ENCODE peak calls at places on chromosome 11, in five cellular contexts. One of them, this sample, is unnamed.
A peak's percentile ranks its signal among the peaks of the same experiment; 100 is the strongest.

GRCh38 chr11:46120711-46121327 is 435 bp downstream of the PHF21A start:
- DNase-seq in lower lobe of right lung: peak; percentile 46
- DNase-seq in cardiac muscle cell: peak; percentile 70
- DNase-seq in AG04450: peak; percentile 53
- DNase-seq in CD8-positive, alpha-beta T cell: no peak
- DNase-seq in this sample: no peak

GRCh38 chr11:98625526-98625925 is 395.2 kb upstream of the CNTN5 start:
- DNase-seq in lower lobe of right lung: no peak
- DNase-seq in cardiac muscle cell: no peak
- DNase-seq in AG04450: no peak
- DNase-seq in CD8-positive, alpha-beta T cell: no peak
- DNase-seq in this sample: no peak

GRCh38 chr11:96293583-96293982 is 49.4 kb downstream of the MAML2 start:
- DNase-seq in lower lobe of right lung: no peak
- DNase-seq in cardiac muscle cell: no peak
- DNase-seq in AG04450: no peak
- DNase-seq in CD8-positive, alpha-beta T cell: no peak
- DNase-seq in this sample: no peak

GRCh38 chr11:27217948-27218410 is 145.0 kb downstream of the CCDC34 start:
- DNase-seq in lower lobe of right lung: no peak
- DNase-seq in cardiac muscle cell: no peak
- DNase-seq in AG04450: no peak
- DNase-seq in CD8-positive, alpha-beta T cell: no peak
- DNase-seq in this sample: peak; percentile 87

GRCh38 chr11:77244277-77245014 is 57.0 kb downstream of the GDPD4 start:
- DNase-seq in lower lobe of right lung: no peak
- DNase-seq in cardiac muscle cell: no peak
- DNase-seq in AG04450: no peak
- DNase-seq in CD8-positive, alpha-beta T cell: no peak
- DNase-seq in this sample: peak; percentile 84

GRCh38 chr11:61362542-61362875 is 335 bp downstream of the TMEM138 start:
- DNase-seq in lower lobe of right lung: no peak
- DNase-seq in cardiac muscle cell: peak; percentile 55
- DNase-seq in AG04450: no peak
- DNase-seq in CD8-positive, alpha-beta T cell: peak; percentile 33
- DNase-seq in this sample: no peak

GRCh38 chr11:73233211-73233610 is 15.1 kb downstream of the P2RY2 start:
- DNase-seq in lower lobe of right lung: no peak
- DNase-seq in cardiac muscle cell: no peak
- DNase-seq in AG04450: no peak
- DNase-seq in CD8-positive, alpha-beta T cell: no peak
- DNase-seq in this sample: no peak

GRCh38 chr11:134632347-134633119 is 220.5 kb upstream of the B3GAT1 start:
- DNase-seq in lower lobe of right lung: no peak
- DNase-seq in cardiac muscle cell: no peak
- DNase-seq in AG04450: no peak
- DNase-seq in CD8-positive, alpha-beta T cell: peak; percentile 2
- DNase-seq in this sample: no peak

GRCh38 chr11:550021-550745 is 10.4 kb downstream of the LMNTD2 start:
- DNase-seq in lower lobe of right lung: no peak
- DNase-seq in cardiac muscle cell: no peak
- DNase-seq in AG04450: no peak
- DNase-seq in CD8-positive, alpha-beta T cell: no peak
- DNase-seq in this sample: no peak

GRCh38 chr11:45082744-45083543 is 63.5 kb upstream of the PRDM11 start:
- DNase-seq in lower lobe of right lung: no peak
- DNase-seq in cardiac muscle cell: no peak
- DNase-seq in AG04450: no peak
- DNase-seq in CD8-positive, alpha-beta T cell: no peak
- DNase-seq in this sample: no peak

GRCh38 chr11:216081-216974 is 8.8 kb downstream of the RIC8A start:
- DNase-seq in lower lobe of right lung: no peak
- DNase-seq in cardiac muscle cell: no peak
- DNase-seq in AG04450: no peak
- DNase-seq in CD8-positive, alpha-beta T cell: no peak
- DNase-seq in this sample: no peak

GRCh38 chr11:104879514-104880190 is 18.6 kb downstream of the CASP12 start:
- DNase-seq in lower lobe of right lung: no peak
- DNase-seq in cardiac muscle cell: no peak
- DNase-seq in AG04450: no peak
- DNase-seq in CD8-positive, alpha-beta T cell: no peak
- DNase-seq in this sample: no peak

GRCh38 chr11:104873252-104873651 is 25.0 kb downstream of the CASP12 start:
- DNase-seq in lower lobe of right lung: no peak
- DNase-seq in cardiac muscle cell: no peak
- DNase-seq in AG04450: no peak
- DNase-seq in CD8-positive, alpha-beta T cell: no peak
- DNase-seq in this sample: no peak

GRCh38 chr11:104876838-104877500 is 21.3 kb downstream of the CASP12 start:
- DNase-seq in lower lobe of right lung: no peak
- DNase-seq in cardiac muscle cell: no peak
- DNase-seq in AG04450: no peak
- DNase-seq in CD8-positive, alpha-beta T cell: no peak
- DNase-seq in this sample: no peak

GRCh38 chr11:104872393-104872792 is 25.9 kb downstream of the CASP12 start:
- DNase-seq in lower lobe of right lung: no peak
- DNase-seq in cardiac muscle cell: no peak
- DNase-seq in AG04450: no peak
- DNase-seq in CD8-positive, alpha-beta T cell: no peak
- DNase-seq in this sample: no peak

GRCh38 chr11:104876324-104876723 is 21.9 kb downstream of the CASP12 start:
- DNase-seq in lower lobe of right lung: no peak
- DNase-seq in cardiac muscle cell: no peak
- DNase-seq in AG04450: no peak
- DNase-seq in CD8-positive, alpha-beta T cell: no peak
- DNase-seq in this sample: no peak
- H3K4me3 ChIP-seq in lower lobe of right lung: no peak overlapping the region
- H3K4me3 ChIP-seq in cardiac muscle cell: no peak overlapping the region
- H3K4me3 ChIP-seq in AG04450: no peak overlapping the region
- H3K4me3 ChIP-seq in CD8-positive, alpha-beta T cell: peak overlapping the region; percentile 32
- H3K4me3 ChIP-seq in this sample: no peak overlapping the region

GRCh38 chr11:1650034-1650917 is 20.7 kb downstream of the KRTAP5-5 start:
- DNase-seq in lower lobe of right lung: no peak
- DNase-seq in cardiac muscle cell: no peak
- DNase-seq in AG04450: no peak
- DNase-seq in CD8-positive, alpha-beta T cell: no peak
- DNase-seq in this sample: no peak
- TF ChIP-seq CTCF in lower lobe of right lung: no peak
- TF ChIP-seq CTCF in cardiac muscle cell: no peak
- TF ChIP-seq CTCF in AG04450: no peak
- TF ChIP-seq CTCF in CD8-positive, alpha-beta T cell: no peak
- TF ChIP-seq CTCF in this sample: no peak

DNA sequence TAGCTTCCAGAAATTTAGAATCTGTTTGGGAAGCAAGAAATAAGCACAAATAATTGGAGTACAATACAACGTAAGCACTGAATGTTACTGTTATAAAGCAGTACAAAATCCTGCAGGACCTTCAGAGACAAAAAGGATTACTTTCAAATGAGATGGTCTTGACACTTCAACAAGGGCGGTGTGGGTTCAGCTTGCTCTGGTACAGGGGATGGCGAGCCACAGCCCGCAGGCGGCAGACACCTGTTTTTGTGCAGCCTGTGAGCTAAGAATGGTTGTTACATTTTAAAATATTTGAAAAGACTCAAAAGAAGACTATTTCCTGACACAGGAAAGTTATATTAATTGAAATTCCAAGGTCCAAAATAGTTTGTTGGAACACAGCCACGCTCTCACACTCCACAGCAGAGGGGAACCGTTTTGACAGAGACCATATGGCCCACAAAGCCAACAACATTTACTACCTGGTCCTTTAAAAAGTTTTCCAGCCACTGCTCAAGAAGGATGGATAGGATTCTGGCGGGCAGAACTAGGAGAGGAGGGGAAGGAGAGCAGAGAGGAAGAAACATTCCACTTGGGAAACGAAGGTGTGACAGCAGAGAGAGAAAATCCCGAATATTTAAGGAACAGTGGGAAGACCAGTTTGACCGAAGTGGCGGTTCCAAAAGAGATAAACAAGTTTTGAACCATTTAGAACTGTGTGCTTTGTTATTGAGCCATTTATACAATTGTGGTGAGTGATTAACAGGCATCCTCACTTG is 6.3 kb downstream of the PRDM10 start:
- DNase-seq in lower lobe of right lung: no peak
- DNase-seq in cardiac muscle cell: no peak
- DNase-seq in AG04450: no peak
- DNase-seq in CD8-positive, alpha-beta T cell: no peak
- DNase-seq in this sample: no peak
- H3K4me3 ChIP-seq in lower lobe of right lung: no peak overlapping the region
- H3K4me3 ChIP-seq in cardiac muscle cell: no peak overlapping the region
- H3K4me3 ChIP-seq in AG04450: no peak overlapping the region
- H3K4me3 ChIP-seq in CD8-positive, alpha-beta T cell: no peak overlapping the region
- H3K4me3 ChIP-seq in this sample: no peak overlapping the region

GRCh38 chr11:64726211-64726641 is 3.2 kb upstream of the NRXN2 start:
- DNase-seq in lower lobe of right lung: no peak
- DNase-seq in cardiac muscle cell: no peak
- DNase-seq in AG04450: no peak
- DNase-seq in CD8-positive, alpha-beta T cell: no peak
- DNase-seq in this sample: no peak

GRCh38 chr11:64724863-64725535 is 2.0 kb upstream of the NRXN2 start:
- DNase-seq in lower lobe of right lung: no peak
- DNase-seq in cardiac muscle cell: no peak
- DNase-seq in AG04450: no peak
- DNase-seq in CD8-positive, alpha-beta T cell: no peak
- DNase-seq in this sample: no peak

GRCh38 chr11:64727131-64727530 is 4.1 kb upstream of the NRXN2 start:
- DNase-seq in lower lobe of right lung: no peak
- DNase-seq in cardiac muscle cell: no peak
- DNase-seq in AG04450: no peak
- DNase-seq in CD8-positive, alpha-beta T cell: no peak
- DNase-seq in this sample: no peak

GRCh38 chr11:64723907-64724862 is 1.2 kb upstream of the NRXN2 start:
- DNase-seq in lower lobe of right lung: no peak
- DNase-seq in cardiac muscle cell: no peak
- DNase-seq in AG04450: no peak
- DNase-seq in CD8-positive, alpha-beta T cell: no peak
- DNase-seq in this sample: no peak

GRCh38 chr11:64725601-64726139 is 2.7 kb upstream of the NRXN2 start:
- DNase-seq in lower lobe of right lung: no peak
- DNase-seq in cardiac muscle cell: no peak
- DNase-seq in AG04450: no peak
- DNase-seq in CD8-positive, alpha-beta T cell: no peak
- DNase-seq in this sample: no peak
- TF ChIP-seq CTCF in lower lobe of right lung: no peak
- TF ChIP-seq CTCF in cardiac muscle cell: no peak
- TF ChIP-seq CTCF in AG04450: no peak
- TF ChIP-seq CTCF in CD8-positive, alpha-beta T cell: no peak
- TF ChIP-seq CTCF in this sample: no peak

GRCh38 chr11:128236506-128237498 is 350.6 kb downstream of the ETS1 start:
- DNase-seq in lower lobe of right lung: no peak
- DNase-seq in cardiac muscle cell: no peak
- DNase-seq in AG04450: no peak
- DNase-seq in CD8-positive, alpha-beta T cell: no peak
- DNase-seq in this sample: no peak

GRCh38 chr11:128244896-128245295 is 342.5 kb downstream of the ETS1 start:
- DNase-seq in lower lobe of right lung: no peak
- DNase-seq in cardiac muscle cell: no peak
- DNase-seq in AG04450: no peak
- DNase-seq in CD8-positive, alpha-beta T cell: no peak
- DNase-seq in this sample: no peak

GRCh38 chr11:128239224-128239790 is 348.1 kb downstream of the ETS1 start:
- DNase-seq in lower lobe of right lung: no peak
- DNase-seq in cardiac muscle cell: no peak
- DNase-seq in AG04450: no peak
- DNase-seq in CD8-positive, alpha-beta T cell: no peak
- DNase-seq in this sample: no peak

GRCh38 chr11:128238521-128239222 is 348.7 kb downstream of the ETS1 start:
- DNase-seq in lower lobe of right lung: no peak
- DNase-seq in cardiac muscle cell: no peak
- DNase-seq in AG04450: no peak
- DNase-seq in CD8-positive, alpha-beta T cell: no peak
- DNase-seq in this sample: no peak

GRCh38 chr11:128240546-128240945 is 346.8 kb downstream of the ETS1 start:
- DNase-seq in lower lobe of right lung: no peak
- DNase-seq in cardiac muscle cell: no peak
- DNase-seq in AG04450: no peak
- DNase-seq in CD8-positive, alpha-beta T cell: no peak
- DNase-seq in this sample: no peak
- H3K4me3 ChIP-seq in lower lobe of right lung: no peak overlapping the region
- H3K4me3 ChIP-seq in cardiac muscle cell: no peak overlapping the region
- H3K4me3 ChIP-seq in AG04450: no peak overlapping the region
- H3K4me3 ChIP-seq in CD8-positive, alpha-beta T cell: no peak overlapping the region
- H3K4me3 ChIP-seq in this sample: no peak overlapping the region

GRCh38 chr11:20634044-20634443 is 34.6 kb downstream of the SLC6A5 start:
- DNase-seq in lower lobe of right lung: no peak
- DNase-seq in cardiac muscle cell: no peak
- DNase-seq in AG04450: no peak
- DNase-seq in CD8-positive, alpha-beta T cell: no peak
- DNase-seq in this sample: no peak
- TF ChIP-seq CTCF in lower lobe of right lung: no peak
- TF ChIP-seq CTCF in cardiac muscle cell: peak; percentile 60
- TF ChIP-seq CTCF in AG04450: no peak
- TF ChIP-seq CTCF in CD8-positive, alpha-beta T cell: no peak
- TF ChIP-seq CTCF in this sample: no peak

DNA sequence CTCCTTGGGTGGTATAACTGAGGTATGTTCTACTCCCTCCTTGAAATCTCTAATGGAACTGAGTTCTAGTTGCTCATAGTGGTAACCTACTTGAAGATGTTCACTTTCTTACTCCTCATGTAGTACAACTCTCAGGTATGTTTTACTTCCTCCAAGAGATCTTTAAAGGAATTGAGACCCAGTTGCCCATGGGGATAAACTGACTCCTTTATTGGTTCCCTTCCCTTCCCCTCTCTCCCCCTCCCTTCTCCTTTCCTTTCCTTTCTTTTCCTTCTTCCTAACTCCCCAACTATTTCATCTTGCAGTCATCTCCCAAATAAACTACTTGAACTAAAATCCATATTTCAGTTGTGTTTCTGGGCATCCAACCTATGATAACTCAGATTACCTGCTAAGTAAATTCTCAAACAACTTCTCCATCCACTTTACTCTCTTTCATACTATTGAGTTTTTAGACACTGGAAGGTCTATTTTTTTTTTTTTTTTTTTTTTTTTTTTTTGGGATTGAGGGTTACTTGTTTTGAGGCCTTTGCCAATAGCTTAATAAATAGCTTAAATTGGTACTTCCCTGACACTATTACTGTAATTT is 7.9 kb upstream of the TRIM68 start:
- DNase-seq in lower lobe of right lung: no peak
- DNase-seq in cardiac muscle cell: no peak
- DNase-seq in AG04450: no peak
- DNase-seq in CD8-positive, alpha-beta T cell: no peak
- DNase-seq in this sample: no peak
- H3K4me3 ChIP-seq in lower lobe of right lung: no peak overlapping the region
- H3K4me3 ChIP-seq in cardiac muscle cell: no peak overlapping the region
- H3K4me3 ChIP-seq in AG04450: no peak overlapping the region
- H3K4me3 ChIP-seq in CD8-positive, alpha-beta T cell: no peak overlapping the region
- H3K4me3 ChIP-seq in this sample: no peak overlapping the region